ENCODE peak calls at places on chromosomes 4 and X, in eight cellular contexts. H, M, R, Y, T, A, P and N are unnamed samples.

GRCh38 chrX:119067023-119067739 is 5.6 kb upstream of the CT47C1 start:
- DNase-seq in Y (peak; percentile 47), M (peak; percentile 15), H (peak; percentile 55), P (peak; percentile 50), T (peak; percentile 62), R (peak; percentile 10), A (peak; percentile 80), N (no peak)

GRCh38 chr4:80202190-80202711 is 4.9 kb downstream of the PRDM8 start:
- DNase-seq in Y (peak; percentile 87), R (peak; percentile 55), P (peak; percentile 61), H (peak; percentile 79), A (peak; percentile 91), M (no peak), T (peak; percentile 67), N (no peak)

GRCh38 chr4:23368081-23368697 is 521.7 kb downstream of the PPARGC1A start:
- DNase-seq in T (peak; percentile 8), Y (peak; percentile 50), M (no peak), R (peak; percentile 1), A (no peak), H (peak; percentile 83), P (no peak), N (peak; percentile 50)

GRCh38 chr4:2797188-2797544 is 4.3 kb downstream of the SH3BP2 start:
- DNase-seq in Y (peak; percentile 21), A (no peak), R (no peak), M (no peak), H (no peak), T (no peak), P (no peak), N (no peak)

GRCh38 chr4:139607302-139608060 is 51.5 kb upstream of the SETD7 start:
- DNase-seq in Y (no peak), A (peak; percentile 26), H (no peak), M (no peak), P (no peak), R (no peak), T (peak; percentile 20), N (no peak)

GRCh38 chr4:48778431-48779094 is 1.5 kb downstream of the FRYL start:
- DNase-seq in T (peak; percentile 69), P (no peak), Y (no peak), H (peak; percentile 2), R (no peak), M (no peak), A (peak; percentile 58), N (no peak)

GRCh38 chr4:33878710-33879109 is 2365.6 kb downstream of the ARAP2 start:
- DNase-seq in H (no peak), P (no peak), T (no peak), R (no peak), M (no peak), Y (no peak), A (no peak), N (no peak)

GRCh38 chr4:162229670-162230069 is 65.9 kb upstream of the FSTL5 start:
- DNase-seq in P (peak; percentile 29), H (no peak), Y (no peak), M (no peak), R (no peak), A (no peak), T (no peak), N (no peak)

GRCh38 chr4:57148831-57149230 is 38.6 kb upstream of the IGFBP7 start:
- DNase-seq in Y (no peak), R (no peak), P (no peak), T (peak; percentile 69), H (no peak), M (no peak), A (peak; percentile 90), N (no peak)

GRCh38 chrX:136666088-136666487 is 18.1 kb downstream of the CD40LG start:
- DNase-seq in A (no peak), T (no peak), M (no peak), R (no peak), H (no peak), Y (no peak), P (no peak), N (no peak)

GRCh38 chrX:51860679-51861078 is 32.7 kb upstream of the MAGED1 start:
- DNase-seq in H (peak; percentile 37), T (peak; percentile 45), P (peak; percentile 25), Y (peak; percentile 22), R (no peak), A (peak; percentile 52), M (peak; percentile 16), N (no peak)

GRCh38 chr4:59664771-59665170 is 1535.4 kb upstream of the ADGRL3 start:
- DNase-seq in Y (no peak), R (no peak), P (no peak), A (no peak), T (no peak), M (no peak), H (no peak), N (no peak)

GRCh38 chr4:33924801-33925200 is 2319.5 kb downstream of the ARAP2 start:
- DNase-seq in R (no peak), P (no peak), H (no peak), A (peak; percentile 1), T (no peak), M (no peak), Y (no peak), N (no peak)

GRCh38 chrX:106898462-106898861 is 4.7 kb downstream of the RIPPLY1 start:
- DNase-seq in P (peak; percentile 74), Y (no peak), A (peak; percentile 55), M (peak; percentile 9), H (peak; percentile 82), R (peak; percentile 50), T (peak; percentile 70), N (no peak)

GRCh38 chr4:64330143-64330542 is 79.1 kb downstream of the TECRL start:
- DNase-seq in H (no peak), M (no peak), R (no peak), A (no peak), Y (no peak), T (no peak), P (no peak), N (no peak)

DNA sequence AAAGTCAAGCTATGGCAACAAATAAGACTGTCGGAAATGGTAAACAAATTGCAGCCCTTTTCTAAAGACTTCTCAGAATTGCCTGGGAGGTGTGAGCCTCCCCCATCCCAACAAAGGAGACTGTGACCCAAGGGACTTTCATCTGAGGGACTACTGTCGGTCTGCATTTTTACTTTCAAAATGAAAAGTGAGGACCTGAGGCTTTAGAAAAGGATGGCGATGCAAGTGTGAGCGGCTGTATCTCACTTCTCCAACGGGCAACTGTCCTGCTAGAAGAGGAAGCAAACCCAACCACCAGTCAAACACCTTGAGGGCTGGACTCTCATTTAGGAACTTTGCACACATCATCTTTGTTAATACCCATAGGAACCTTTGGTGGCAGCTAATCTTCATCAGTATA is 62.6 kb upstream of the CLNK start:
- DNase-seq in H (no peak), T (no peak), Y (no peak), M (no peak), A (no peak), R (no peak), P (no peak), N (no peak)
- H3K27ac ChIP-seq in H (no peak overlapping the region), T (no peak overlapping the region), Y (no peak overlapping the region), M (no peak overlapping the region), A (no peak overlapping the region), R (no peak overlapping the region), P (no peak overlapping the region), N (no peak overlapping the region)

DNA sequence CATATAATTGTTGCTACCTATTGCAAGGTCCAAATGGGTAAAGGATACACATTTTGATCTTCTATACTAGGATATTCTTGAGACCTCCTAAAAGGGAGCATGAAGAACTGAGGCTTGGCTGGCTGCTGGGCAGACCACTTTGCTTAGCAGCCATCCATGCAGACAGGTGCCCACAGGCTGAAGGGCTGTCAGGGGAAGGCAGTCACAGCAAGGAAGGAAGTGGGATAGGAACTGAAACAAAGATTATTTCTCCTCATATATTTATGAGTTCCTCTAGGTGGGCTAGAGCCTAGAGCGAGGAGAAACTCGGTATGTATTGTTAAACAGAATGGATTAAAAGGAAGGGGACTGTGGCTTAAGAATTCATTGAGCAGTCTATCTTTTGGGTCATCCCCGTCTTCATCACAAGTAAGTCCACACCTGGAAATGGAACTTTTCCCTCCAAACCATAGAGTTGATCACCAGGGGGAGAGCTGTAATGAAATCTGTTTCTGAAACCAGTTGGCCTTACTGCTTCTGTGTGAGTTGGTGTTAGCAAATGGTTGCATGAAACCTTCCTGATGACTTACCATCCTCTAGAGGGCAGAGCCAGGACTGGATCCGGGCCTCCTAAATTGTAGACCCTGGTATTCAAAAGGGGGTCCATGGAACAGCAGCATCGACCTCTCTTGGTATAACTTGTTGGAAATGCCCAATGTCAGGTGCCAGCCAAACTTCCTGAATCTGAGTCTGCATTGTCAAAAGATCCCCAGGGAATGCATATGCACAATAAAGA is 42.3 kb downstream of the AFF2 start:
- DNase-seq in A (no peak), M (peak; percentile 20), P (no peak), Y (no peak), R (no peak), H (no peak), T (no peak), N (no peak)
- H3K4me1 ChIP-seq in A (no peaks in the 10 kb centered on the region), M (no peaks in the 10 kb centered on the region), P (no peaks in the 10 kb centered on the region), Y (no peaks in the 10 kb centered on the region), R (no peaks in the 10 kb centered on the region), H (no peaks in the 10 kb centered on the region), T (no peaks in the 10 kb centered on the region), N (peaks cover 2% of the 10 kb centered on the region)

GRCh38 chr4:169660929-169661328 is 40.6 kb downstream of the CLCN3 start:
- DNase-seq in P (no peak), T (no peak), M (no peak), H (no peak), Y (no peak), R (no peak), A (no peak), N (no peak)
- H3K27ac ChIP-seq in P (peak overlapping the region; percentile 78), T (peak overlapping the region; percentile 96), M (no peak overlapping the region), H (peak overlapping the region; percentile 93), Y (peak overlapping the region; percentile 94), R (no peak overlapping the region), A (peak overlapping the region; percentile 98), N (no peak overlapping the region)

DNA sequence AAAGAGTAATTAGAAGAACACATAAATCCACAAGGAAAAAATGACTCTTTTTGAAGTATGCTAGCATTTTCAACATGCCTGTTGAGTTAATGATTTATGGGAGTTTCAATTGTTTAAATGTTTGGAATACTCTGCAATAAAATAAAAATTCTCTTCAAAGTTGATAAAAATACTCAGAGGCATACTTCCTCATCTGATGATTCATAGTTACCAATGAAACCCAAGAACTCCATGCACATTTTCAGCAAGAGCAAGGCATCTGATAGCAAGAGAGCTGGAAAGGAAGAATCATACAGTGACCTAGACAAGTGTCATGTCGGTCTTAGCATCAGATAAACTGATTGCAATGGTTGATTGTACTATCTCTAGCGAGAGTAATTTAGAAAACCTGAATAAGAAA is 443.7 kb upstream of the ATOH1 start:
- DNase-seq in Y (no peak), T (peak; percentile 43), H (no peak), A (no peak), P (peak; percentile 30), M (no peak), R (no peak), N (no peak)
- H3K4me1 ChIP-seq in Y (no peaks in the 10 kb centered on the region), T (no peaks in the 10 kb centered on the region), H (no peaks in the 10 kb centered on the region), A (no peaks in the 10 kb centered on the region), P (peaks cover 8% of the 10 kb centered on the region), M (no peaks in the 10 kb centered on the region), R (no peaks in the 10 kb centered on the region), N (no peaks in the 10 kb centered on the region)

DNA sequence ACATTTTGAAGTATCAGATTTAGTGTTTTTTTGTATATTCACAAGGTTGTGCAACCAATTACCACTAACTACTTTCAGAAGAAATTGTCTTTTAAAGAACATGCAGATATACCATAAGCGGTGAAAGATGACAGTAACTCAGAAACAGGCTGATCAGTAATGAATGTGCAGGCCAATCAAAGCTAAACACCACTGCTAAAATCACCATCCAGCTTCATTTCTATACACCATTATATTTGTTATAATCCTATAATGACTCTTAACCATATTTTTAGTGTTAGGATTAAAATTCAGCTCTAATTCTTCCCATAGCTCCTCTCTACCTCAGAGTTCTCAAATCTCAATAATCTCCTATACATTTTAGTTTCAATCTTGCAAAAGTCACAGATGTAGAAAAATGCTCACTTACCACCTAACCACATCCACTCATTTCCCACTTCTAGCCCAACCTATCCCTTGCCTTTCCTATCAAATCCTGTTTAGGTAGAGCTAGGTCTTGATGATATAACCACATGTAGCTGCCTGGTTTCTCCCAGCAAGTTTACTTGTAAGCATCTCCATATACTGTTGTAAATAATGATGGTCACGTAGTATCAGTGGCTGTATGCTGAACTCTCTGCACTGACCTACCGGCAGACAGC is 16.6 kb downstream of the COQ2 start:
- DNase-seq in P (no peak), M (no peak), A (no peak), H (no peak), R (no peak), Y (no peak), T (no peak), N (no peak)
- H3K27ac ChIP-seq in P (peak overlapping the region; percentile 59), M (no peak overlapping the region), A (no peak overlapping the region), H (no peak overlapping the region), R (peak overlapping the region; percentile 8), Y (no peak overlapping the region), T (no peak overlapping the region), N (no peak overlapping the region)